ENCODE peak calls at places on chromosomes 12 and 14, in five cellular contexts. E is Peyer's patch; L is mammary epithelial cell; Y is tibial artery; X is CD4-positive, alpha-beta T cell. V is an unnamed sample.

GRCh38 chr12:77433799-77434198 is 368.4 kb upstream of the E2F7 start:
- DNase-seq in E (no peak), L (no peak), Y (no peak), X (no peak), V (no peak)

GRCh38 chr12:46872135-46872534 is 46.3 kb upstream of the SLC38A4 start:
- DNase-seq in E (no peak), L (no peak), Y (no peak), X (no peak), V (no peak)

GRCh38 chr12:28378749-28379148 is 188.5 kb downstream of the CCDC91 start:
- DNase-seq in E (no peak), L (peak; percentile 46), Y (no peak), X (no peak), V (no peak)

GRCh38 chr12:31815096-31815495 is 86.3 kb upstream of the AMN1 start:
- DNase-seq in E (no peak), L (no peak), Y (no peak), X (no peak), V (no peak)

GRCh38 chr12:110249105-110249504 is 31.9 kb upstream of the ATP2A2 start:
- DNase-seq in E (no peak), L (no peak), Y (no peak), X (no peak), V (no peak)

GRCh38 chr12:57983150-57983857 is 41.9 kb downstream of the ATP23 start:
- DNase-seq in E (no peak), L (peak; percentile 28), Y (no peak), X (no peak), V (peak; percentile 59)

GRCh38 chr12:127717293-127717692 is 549.7 kb upstream of the TMEM132C start:
- DNase-seq in E (no peak), L (no peak), Y (no peak), X (no peak), V (no peak)

GRCh38 chr14:72129283-72129682 is 197.1 kb downstream of the RGS6 start:
- DNase-seq in E (no peak), L (no peak), Y (no peak), X (no peak), V (no peak)

GRCh38 chr12:56631790-56632700 is 1.9 kb upstream of the BAZ2A start:
- DNase-seq in E (peak; percentile 86), L (peak; percentile 30), Y (peak; percentile 87), X (peak; percentile 56), V (peak; percentile 81)

GRCh38 chr14:76810953-76811400 is 1.7 kb downstream of the ANGEL1 start:
- DNase-seq in E (no peak), L (peak; percentile 26), Y (no peak), X (no peak), V (no peak)

GRCh38 chr14:104603623-104604401 is 760 bp downstream of the TMEM179 start:
- DNase-seq in E (no peak), L (no peak), Y (peak; percentile 60), X (peak; percentile 10), V (no peak)

GRCh38 chr12:131795064-131795463 is 33.1 kb upstream of the MMP17 start:
- DNase-seq in E (no peak), L (no peak), Y (no peak), X (no peak), V (no peak)

GRCh38 chr12:75489613-75490210 is 9.2 kb downstream of the GLIPR1 start:
- DNase-seq in E (no peak), L (peak; percentile 76), Y (no peak), X (no peak), V (no peak)

GRCh38 chr12:120438495-120439198 is 734 bp downstream of the COX6A1 start:
- DNase-seq in E (no peak), L (no peak), Y (no peak), X (no peak), V (no peak)

GRCh38 chr12:25995906-25996305 is 37.4 kb downstream of the RASSF8 start:
- DNase-seq in E (no peak), L (no peak), Y (no peak), X (no peak), V (no peak)

GRCh38 chr12:88973998-88974397 is 378.3 kb downstream of the DUSP6 start:
- DNase-seq in E (no peak), L (no peak), Y (no peak), X (no peak), V (no peak)

GRCh38 chr12:93156091-93156490 is 221.6 kb upstream of the NUDT4 start:
- DNase-seq in E (no peak), L (no peak), Y (no peak), X (no peak), V (no peak)

GRCh38 chr12:50927766-50928224 is 24.5 kb upstream of the HIGD1C start:
- DNase-seq in E (peak; percentile 29), L (no peak), Y (no peak), X (no peak), V (peak; percentile 59)

GRCh38 chr14:53890611-53891091 is 66.0 kb downstream of the BMP4 start:
- DNase-seq in E (no peak), L (no peak), Y (no peak), X (no peak), V (no peak)

GRCh38 chr12:69834566-69834965 is 9.5 kb downstream of the MYRFL start:
- DNase-seq in E (no peak), L (no peak), Y (no peak), X (no peak), V (no peak)

GRCh38 chr12:31322651-31323248 is 3.2 kb downstream of the SINHCAF start:
- DNase-seq in E (no peak), L (peak; percentile 34), Y (no peak), X (no peak), V (no peak)

GRCh38 chr14:70655110-70655826 is 13.6 kb downstream of the TTC9 start:
- DNase-seq in E (peak; percentile 92), L (no peak), Y (no peak), X (peak; percentile 70), V (peak; percentile 13)

GRCh38 chr12:94994312-94994711 is 9.2 kb downstream of the NDUFA12 start:
- DNase-seq in E (no peak), L (peak; percentile 86), Y (no peak), X (no peak), V (no peak)

GRCh38 chr12:20722142-20722541 is 27.0 kb downstream of the SLCO1C1 start:
- DNase-seq in E (no peak), L (no peak), Y (no peak), X (no peak), V (no peak)

GRCh38 chr14:55223364-55223763 is 32.0 kb upstream of the DLGAP5 start:
- DNase-seq in E (no peak), L (no peak), Y (no peak), X (no peak), V (no peak)

DNA sequence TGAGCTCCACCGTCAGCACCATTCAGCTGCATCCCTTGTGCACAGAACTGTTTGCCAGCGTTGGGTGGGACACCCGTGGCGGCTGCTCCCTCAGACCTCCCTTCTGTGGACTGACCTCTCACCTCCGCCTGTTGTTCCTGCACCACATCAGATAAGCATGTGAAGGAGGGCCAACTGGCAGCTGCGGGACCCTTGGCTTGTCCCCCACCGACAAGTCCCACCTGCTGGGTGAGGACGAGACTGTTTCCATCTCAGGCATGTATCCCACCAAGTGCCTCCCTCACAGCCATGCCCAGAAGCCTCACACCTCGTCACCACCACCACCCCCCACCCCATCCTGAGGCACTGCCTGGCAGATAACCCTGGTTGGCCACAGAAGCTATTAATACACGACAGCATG is 18.6 kb upstream of the TEAD4 start:
- DNase-seq in E (no peak), L (no peak), Y (no peak), X (no peak), V (no peak)
- H3K27ac ChIP-seq in E (no peak overlapping the region), L (no peak overlapping the region), Y (no peak overlapping the region), X (no peak overlapping the region), V (no peak overlapping the region)

GRCh38 chr14:99966030-99966429 is 99.2 kb upstream of the EVL start:
- DNase-seq in E (no peak), L (no peak), Y (no peak), X (no peak), V (no peak)

GRCh38 chr14:99966912-99967311 is 98.3 kb upstream of the EVL start:
- DNase-seq in E (no peak), L (no peak), Y (no peak), X (no peak), V (peak; percentile 60)

GRCh38 chr14:99966436-99966835 is 98.8 kb upstream of the EVL start:
- DNase-seq in E (no peak), L (no peak), Y (no peak), X (no peak), V (no peak)

GRCh38 chr14:99961826-99962518 is 103.2 kb upstream of the EVL start:
- DNase-seq in E (no peak), L (no peak), Y (no peak), X (no peak), V (no peak)

GRCh38 chr14:99964979-99965378 is 100.2 kb upstream of the EVL start:
- DNase-seq in E (no peak), L (no peak), Y (no peak), X (no peak), V (no peak)
- H3K27ac ChIP-seq in E (no peak overlapping the region), L (no peak overlapping the region), Y (no peak overlapping the region), X (no peak overlapping the region), V (no peak overlapping the region)

GRCh38 chr14:58280954-58281787 is 17.2 kb upstream of the ARID4A start:
- DNase-seq in E (no peak), L (peak; percentile 88), Y (no peak), X (no peak), V (peak; percentile 59)
- H3K27ac ChIP-seq in E (peak overlapping the region; percentile 42), L (peak overlapping the region; percentile 73), Y (peak overlapping the region; percentile 80), X (peak overlapping the region; percentile 51), V (peak overlapping the region; percentile 74)

GRCh38 chr12:1612196-1612595 is 16.8 kb upstream of the WNT5B start:
- DNase-seq in E (no peak), L (no peak), Y (no peak), X (no peak), V (no peak)

GRCh38 chr12:1613860-1614259 is 15.2 kb upstream of the WNT5B start:
- DNase-seq in E (no peak), L (no peak), Y (no peak), X (no peak), V (no peak)

GRCh38 chr12:1614360-1614759 is 14.7 kb upstream of the WNT5B start:
- DNase-seq in E (no peak), L (no peak), Y (no peak), X (no peak), V (no peak)

GRCh38 chr12:1610072-1610643 is 15.8 kb upstream of the FBXL14 start:
- DNase-seq in E (no peak), L (no peak), Y (no peak), X (no peak), V (no peak)

DNA sequence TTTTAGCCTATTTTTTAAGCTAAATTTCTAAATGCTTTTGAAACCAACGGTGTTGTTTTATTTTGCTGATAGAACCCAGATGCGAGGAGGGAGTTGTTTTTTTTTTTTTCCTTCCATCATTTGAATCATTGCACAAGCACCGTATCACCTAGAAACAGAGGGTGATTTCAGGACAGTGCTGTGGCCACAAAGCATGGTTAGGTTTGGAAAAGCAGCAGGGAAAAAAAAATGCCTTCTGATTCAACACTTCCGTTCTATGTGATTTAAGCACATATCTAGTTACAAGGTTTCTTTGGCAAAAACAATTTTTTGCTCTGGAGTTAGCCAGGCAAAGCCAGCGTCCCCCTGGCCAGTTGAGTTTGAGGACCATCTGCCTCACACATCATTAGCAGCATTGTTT is 17.3 kb upstream of the WNT5B start:
- DNase-seq in E (no peak), L (peak; percentile 46), Y (no peak), X (no peak), V (no peak)
- H3K27ac ChIP-seq in E (no peak overlapping the region), L (no peak overlapping the region), Y (no peak overlapping the region), X (no peak overlapping the region), V (peak overlapping the region; percentile 53)

V was measured in thyroid gland.